ENCODE peak calls at places on chromosomes 1 and 21, in ten cellular contexts. Z is CD4-positive, CD25-positive, alpha-beta regulatory T cell; A is tibial nerve; Q is A549; O is colonic mucosa; C is left lung; P is heart right ventricle; W is ovary; H is fibroblast of lung; U is K562. S is an unnamed sample. For H3K4me1, the result is how much of the 10 kb centered on the place peaks cover.

GRCh38 chr1:65230741-65231439 is 78.5 kb upstream of the DNAJC6 start:
- DNase-seq in Z (no peak), C (no peak), W (no peak), Q (no peak), P (no peak), H (no peak), U (peak), O (no peak), A (no peak), S (no peak)

GRCh38 chr1:241266121-241266520 is 90.9 kb downstream of the RGS7 start:
- DNase-seq in W (no peak), O (no peak), A (no peak), Q (no peak), C (no peak), P (no peak), H (no peak), Z (no peak), U (no peak), S (no peak)

GRCh38 chr1:168321945-168322344 is 41.3 kb downstream of the TBX19 start:
- DNase-seq in Q (no peak), P (no peak), A (no peak), Z (no peak), W (no peak), C (no peak), U (no peak), O (no peak), H (peak), S (no peak)

GRCh38 chr1:61445269-61445825 is 279.6 kb downstream of the TM2D1 start:
- DNase-seq in C (no peak), H (no peak), U (no peak), P (no peak), O (peak), A (no peak), Z (no peak), Q (no peak), W (no peak), S (no peak)

GRCh38 chr1:159867322-159868064 is 5.0 kb upstream of the VSIG8 start:
- DNase-seq in Q (no peak), U (no peak), Z (no peak), H (no peak), P (no peak), W (peak), O (peak), C (no peak), A (no peak), S (no peak)

GRCh38 chr21:15564907-15565306 is 164.9 kb upstream of the USP25 start:
- DNase-seq in P (no peak), Z (no peak), U (no peak), Q (no peak), H (no peak), W (no peak), C (no peak), A (no peak), O (no peak), S (no peak)

GRCh38 chr1:160401972-160402795 is 1.8 kb downstream of the VANGL2 start:
- DNase-seq in Z (no peak), W (no peak), H (no peak), Q (no peak), P (no peak), C (no peak), O (peak), U (no peak), A (no peak), S (no peak)

GRCh38 chr1:53659436-53659835 is 79.5 kb downstream of the GLIS1 start:
- DNase-seq in H (no peak), W (no peak), U (no peak), O (no peak), A (no peak), P (no peak), Q (no peak), Z (no peak), C (no peak), S (no peak)

GRCh38 chr1:48055854-48056253 is 58.7 kb upstream of the TRABD2B start:
- DNase-seq in U (no peak), A (no peak), Z (no peak), C (no peak), O (peak), W (no peak), Q (no peak), P (no peak), H (no peak), S (no peak)

GRCh38 chr1:86296305-86297205 is 99.6 kb downstream of the ODF2L start:
- DNase-seq in Z (no peak), C (no peak), A (no peak), W (no peak), U (no peak), H (no peak), P (no peak), O (no peak), Q (no peak), S (no peak)

GRCh38 chr1:119878171-119878570 is 18.1 kb downstream of the ADAM30 start:
- DNase-seq in H (no peak), Q (no peak), A (no peak), C (no peak), Z (no peak), U (no peak), W (no peak), P (no peak), O (no peak), S (no peak)

GRCh38 chr1:169119405-169119804 is 12.9 kb downstream of the ATP1B1 start:
- DNase-seq in W (no peak), O (no peak), C (no peak), H (peak), U (no peak), P (no peak), A (no peak), Q (peak), Z (no peak), S (no peak)

GRCh38 chr21:42460391-42461184 is 35.4 kb downstream of the RSPH1 start:
- DNase-seq in P (no peak), W (no peak), O (no peak), Q (no peak), U (no peak), A (no peak), H (no peak), C (no peak), Z (peak), S (peak)

GRCh38 chr1:203290261-203291089 is 14.8 kb upstream of the BTG2 start:
- DNase-seq in A (peak), C (peak), Z (peak), P (peak), O (peak), Q (no peak), W (peak), U (peak), H (peak), S (peak)

GRCh38 chr21:25735895-25736597 is 1.3 kb downstream of the GABPA start:
- DNase-seq in O (no peak), Q (no peak), A (no peak), Z (no peak), H (peak), C (no peak), W (no peak), U (no peak), P (no peak), S (no peak)

GRCh38 chr1:53369034-53369750 is 41.3 kb upstream of the LRP8 start:
- DNase-seq in A (no peak), W (no peak), C (no peak), H (no peak), P (no peak), U (no peak), O (no peak), Q (no peak), Z (no peak), S (peak)

GRCh38 chr21:41501919-41502318 is 6.0 kb downstream of the TMPRSS2 start:
- DNase-seq in Z (no peak), H (peak), W (no peak), O (no peak), P (no peak), A (no peak), Q (no peak), C (no peak), U (no peak), S (no peak)

GRCh38 chr1:206506803-206507394 is 432 bp upstream of the RASSF5 start:
- DNase-seq in A (no peak), U (no peak), H (no peak), C (peak), O (no peak), W (no peak), Z (no peak), P (no peak), Q (no peak), S (no peak)

GRCh38 chr1:83996621-83997020 is 2.3 kb downstream of the TTLL7 start:
- DNase-seq in P (no peak), W (no peak), O (no peak), H (peak), Q (no peak), Z (no peak), U (no peak), C (no peak), A (no peak), S (no peak)

GRCh38 chr1:91582431-91582921 is 81.8 kb downstream of the CDC7 start:
- DNase-seq in O (no peak), P (no peak), W (peak), H (peak), Q (peak), C (no peak), Z (no peak), A (peak), U (no peak), S (peak)

GRCh38 chr1:34683616-34684015 is 71.2 kb upstream of the GJB5 start:
- DNase-seq in C (no peak), O (no peak), W (no peak), A (no peak), Q (no peak), U (no peak), P (no peak), Z (no peak), H (no peak), S (no peak)

GRCh38 chr1:168689726-168690602 is 39.0 kb downstream of the DPT start:
- DNase-seq in Q (no peak), W (no peak), U (no peak), O (no peak), Z (no peak), A (no peak), H (peak), P (no peak), C (no peak), S (no peak)

GRCh38 chr1:206049293-206049692 is 3.7 kb upstream of the RHEX start:
- DNase-seq in A (no peak), Z (no peak), W (no peak), Q (no peak), P (no peak), C (no peak), H (no peak), U (no peak), O (no peak), S (no peak)

GRCh38 chr1:82778612-82779011 is 977.9 kb downstream of the ADGRL2 start:
- DNase-seq in W (no peak), P (no peak), A (no peak), H (no peak), Q (no peak), C (no peak), O (no peak), Z (no peak), U (peak), S (no peak)

GRCh38 chr1:53656062-53656915 is 82.7 kb downstream of the GLIS1 start:
- DNase-seq in H (peak), U (no peak), W (no peak), O (no peak), Q (no peak), Z (no peak), P (no peak), A (no peak), C (no peak), S (no peak)

GRCh38 chr1:117826551-117827078 is 102.8 kb downstream of the GDAP2 start:
- DNase-seq in C (no peak), A (no peak), W (peak), Q (peak), O (no peak), H (peak), U (no peak), P (peak), Z (no peak), S (peak)

GRCh38 chr1:29393451-29393826 is 157.1 kb downstream of the PTPRU start:
- DNase-seq in U (no peak), C (no peak), P (no peak), Z (no peak), H (no peak), W (no peak), Q (no peak), O (no peak), A (no peak), S (no peak)

GRCh38 chr1:226452981-226453380 is 45.1 kb upstream of the PARP1 start:
- DNase-seq in Z (no peak), O (no peak), Q (no peak), C (no peak), W (no peak), U (no peak), H (no peak), A (no peak), P (no peak), S (no peak)

GRCh38 chr1:155569988-155570592 is 7.5 kb upstream of the ASH1L start:
- DNase-seq in Z (no peak), H (peak), C (no peak), O (no peak), W (no peak), A (no peak), P (no peak), U (peak), Q (no peak), S (no peak)

GRCh38 chr1:184153731-184154130 is 102.2 kb downstream of the TSEN15 start:
- DNase-seq in P (no peak), H (no peak), A (no peak), W (no peak), U (no peak), Z (no peak), O (no peak), Q (no peak), C (no peak), S (no peak)

GRCh38 chr1:45407888-45408287 is 67.6 kb upstream of the MUTYH start:
- DNase-seq in A (no peak), W (no peak), Q (no peak), Z (no peak), O (no peak), P (no peak), C (no peak), U (no peak), H (no peak), S (no peak)

GRCh38 chr21:26842976-26843911 is 2.0 kb downstream of the ADAMTS1 start:
- DNase-seq in U (no peak), C (peak), Q (no peak), W (peak), Z (no peak), P (peak), H (peak), O (peak), A (peak), S (peak)

GRCh38 chr1:61956774-61957173 is 214.5 kb downstream of the PATJ start:
- DNase-seq in H (no peak), W (no peak), O (no peak), U (no peak), C (no peak), A (no peak), Z (no peak), Q (no peak), P (no peak), S (no peak)

GRCh38 chr1:242017580-242018233 is 18.8 kb upstream of the MAP1LC3C start:
- DNase-seq in H (peak), Q (peak), O (peak), W (peak), A (peak), U (peak), C (no peak), P (peak), Z (no peak), S (no peak)

GRCh38 chr1:119885903-119886783 is 10.2 kb downstream of the ADAM30 start:
- DNase-seq in W (peak), Q (peak), U (peak), A (peak), O (peak), C (peak), Z (peak), H (peak), P (peak), S (no peak)

GRCh38 chr1:93537924-93538323 is 90.0 kb downstream of the FNBP1L start:
- DNase-seq in H (peak), W (no peak), O (no peak), P (no peak), A (no peak), Q (no peak), C (no peak), Z (no peak), U (no peak), S (no peak)

GRCh38 chr1:35939484-35939883 is 8.6 kb downstream of the AGO3 start:
- DNase-seq in C (no peak), W (no peak), Q (no peak), H (no peak), U (no peak), A (no peak), Z (no peak), P (no peak), O (no peak), S (no peak)

GRCh38 chr1:35932941-35933340 is 2.0 kb downstream of the AGO3 start:
- DNase-seq in H (no peak), C (no peak), W (no peak), P (no peak), Q (no peak), O (no peak), A (no peak), U (no peak), Z (no peak), S (no peak)

GRCh38 chr1:35935989-35936388 is 5.1 kb downstream of the AGO3 start:
- DNase-seq in A (no peak), P (no peak), Z (no peak), C (no peak), O (no peak), H (peak), W (no peak), U (no peak), Q (no peak), S (no peak)

GRCh38 chr1:35935436-35935835 is 4.5 kb downstream of the AGO3 start:
- DNase-seq in O (no peak), P (no peak), Z (no peak), A (no peak), W (no peak), Q (no peak), H (peak), U (no peak), C (no peak), S (no peak)

DNA sequence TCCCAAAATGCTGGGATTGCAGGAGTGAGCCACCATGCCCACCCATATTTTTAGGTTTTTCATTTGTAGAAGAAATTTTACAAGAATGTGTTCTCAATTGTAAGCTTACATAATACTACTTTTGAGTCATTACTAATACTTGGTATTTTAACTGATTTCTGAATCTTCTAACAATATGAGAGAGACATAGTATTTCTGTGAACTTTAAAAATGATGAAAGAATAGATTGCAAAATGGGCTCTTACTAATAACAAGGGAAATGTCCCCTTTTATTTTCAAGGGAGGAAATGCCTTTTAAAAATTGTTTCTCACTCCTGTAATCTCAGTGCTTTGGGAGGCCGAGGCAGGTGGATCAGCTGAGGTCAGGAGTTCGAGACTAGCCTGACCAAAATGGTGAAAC is 5.9 kb downstream of the AGO3 start:
- DNase-seq in U (no peak), Q (no peak), W (no peak), A (no peak), Z (no peak), O (no peak), H (no peak), C (no peak), P (no peak), S (no peak)
- H3K27ac ChIP-seq in U (no peak), Q (no peak), W (no peak), A (no peak), Z (no peak), O (no peak), H (no peak), C (no peak), P (no peak), S (no peak)

DNA sequence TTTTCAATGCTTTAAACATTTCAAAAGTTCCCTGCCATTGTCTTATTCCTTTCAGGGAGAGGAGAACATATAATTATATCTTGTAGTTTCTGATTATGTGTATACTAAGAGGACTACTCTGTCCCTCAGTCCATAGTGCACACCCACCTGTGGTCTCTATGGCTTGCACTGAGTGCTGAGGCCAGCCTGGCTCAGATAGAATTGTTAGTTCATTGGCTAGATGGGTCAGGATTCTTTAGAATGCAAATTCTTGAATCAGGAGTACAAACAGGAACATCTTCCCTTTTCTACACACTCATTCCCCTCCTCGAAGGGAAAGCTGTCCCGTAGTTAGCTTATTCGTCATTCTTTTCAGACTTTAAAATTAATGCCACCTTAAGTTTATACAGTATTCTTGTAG is 8.2 kb downstream of the BACH1 start:
- DNase-seq in Q (no peak), W (no peak), C (no peak), P (no peak), H (no peak), Z (no peak), A (no peak), O (no peak), U (no peak), S (no peak)
- H3K4me1 ChIP-seq in Q (under half), W (under half), C (under half), P (half or more), H (under half), Z (under half), A (under half), O (under half), U (half or more), S (under half)

GRCh38 chr21:44975720-44976555 is 36.1 kb downstream of the SLX9 start:
- DNase-seq in U (no peak), W (no peak), H (no peak), P (no peak), C (peak), Q (no peak), Z (no peak), A (no peak), O (no peak), S (no peak)
- H3K27ac ChIP-seq in U (no peak), W (no peak), H (no peak), P (no peak), C (no peak), Q (no peak), Z (no peak), A (no peak), O (no peak), S (peak)

GRCh38 chr21:43721225-43721605 is 2.3 kb downstream of the PDXK start:
- DNase-seq in Q (no peak), A (no peak), P (no peak), W (no peak), H (no peak), O (no peak), C (no peak), U (no peak), Z (no peak), S (no peak)

GRCh38 chr21:43720539-43721224 is 1.8 kb downstream of the PDXK start:
- DNase-seq in H (no peak), Q (no peak), W (no peak), U (no peak), Z (no peak), A (no peak), C (no peak), O (no peak), P (no peak), S (no peak)

GRCh38 chr21:43726686-43727570 is 8.0 kb downstream of the PDXK start:
- DNase-seq in C (no peak), A (no peak), P (peak), H (no peak), Z (no peak), Q (no peak), W (peak), U (no peak), O (no peak), S (peak)

GRCh38 chr21:43721939-43722338 is 3.0 kb downstream of the PDXK start:
- DNase-seq in Q (no peak), P (no peak), W (no peak), O (no peak), C (no peak), A (no peak), Z (no peak), H (no peak), U (no peak), S (no peak)

DNA sequence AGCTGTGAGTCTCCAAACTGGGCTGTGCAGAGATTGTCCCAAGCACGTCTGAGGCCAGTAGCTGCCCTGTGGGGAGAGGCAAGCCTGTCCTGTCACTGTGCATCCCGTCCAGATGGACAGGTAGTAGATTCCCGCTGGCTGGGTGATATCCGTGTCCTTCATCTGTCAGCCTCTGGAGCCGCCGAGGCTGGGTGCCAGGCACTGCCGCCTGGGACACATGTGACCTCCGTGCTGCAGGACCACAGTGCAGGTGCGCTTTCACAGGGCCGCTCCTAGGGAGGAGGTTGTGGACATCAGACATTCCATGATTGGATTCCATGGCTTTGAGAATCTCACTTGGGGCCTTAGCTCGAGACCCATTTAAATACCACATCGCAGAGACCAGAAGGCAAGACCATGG is 4.7 kb downstream of the PDXK start:
- DNase-seq in O (no peak), U (no peak), Q (no peak), H (no peak), W (no peak), A (no peak), P (no peak), C (no peak), Z (no peak), S (no peak)
- H3K4me1 ChIP-seq in O (under half), U (under half), Q (half or more), H (under half), W (under half), A (under half), P (half or more), C (half or more), Z (under half), S (half or more)

GRCh38 chr1:15076807-15077206 is 76.7 kb upstream of the TMEM51 start:
- DNase-seq in U (no peak), A (no peak), C (no peak), O (no peak), W (no peak), Q (no peak), P (no peak), Z (no peak), H (no peak), S (no peak)
- H3K27ac ChIP-seq in U (no peak), A (no peak), C (no peak), O (no peak), W (no peak), Q (no peak), P (no peak), Z (no peak), H (no peak), S (no peak)

S was measured in tibial artery.